ENCODE peak calls at places on chromosomes 11 and 22, in five cellular contexts. Z is PC-3, J is substantia nigra, Y is dorsolateral prefrontal cortex, T is cardiac muscle cell. V is an unnamed sample.

GRCh38 chr11:9901931-9902330 is 238.1 kb downstream of the SWAP70 start:
- DNase-seq in T (no peak), Y (no peak), J (no peak), Z (no peak), V (no peak)

GRCh38 chr11:126497581-126498109 is 142.2 kb downstream of the ST3GAL4 start:
- DNase-seq in J (no peak), Y (no peak), T (no peak), Z (no peak), V (no peak)

GRCh38 chr11:27991731-27992130 is 116.2 kb downstream of the KIF18A start:
- DNase-seq in T (peak; percentile 29), Z (no peak), J (no peak), Y (no peak), V (no peak)

GRCh38 chr11:118086913-118087768 is at the start of gene SMIM35:
- DNase-seq in T (no peak), Y (no peak), J (no peak), Z (no peak), V (no peak)

GRCh38 chr11:91998466-91998865 is 226.2 kb upstream of the FAT3 start:
- DNase-seq in J (no peak), Z (no peak), Y (no peak), T (no peak), V (no peak)

GRCh38 chr11:47412152-47412746 is 3.9 kb downstream of the SLC39A13 start:
- DNase-seq in T (peak; percentile 48), Y (no peak), Z (peak; percentile 51), J (no peak), V (no peak)

GRCh38 chr11:65539401-65540289 is 14.8 kb downstream of the SCYL1 start:
- DNase-seq in J (no peak), Y (peak; percentile 32), Z (peak; percentile 81), T (no peak), V (no peak)

GRCh38 chr11:58513747-58514367 is 6.0 kb upstream of the OR5B21 start:
- DNase-seq in J (no peak), Z (peak; percentile 92), T (peak; percentile 77), Y (peak; percentile 32), V (no peak)

GRCh38 chr11:47326198-47326597 is 26.3 kb downstream of the MYBPC3 start:
- DNase-seq in J (no peak), Z (no peak), Y (no peak), T (no peak), V (no peak)

GRCh38 chr11:120172054-120172881 is 34.4 kb upstream of the TRIM29 start:
- DNase-seq in J (no peak), T (peak; percentile 76), Y (no peak), Z (peak; percentile 81), V (no peak)

GRCh38 chr11:121328967-121329653 is 36.5 kb downstream of the SC5D start:
- DNase-seq in Z (no peak), T (no peak), J (no peak), Y (no peak), V (no peak)

GRCh38 chr11:77590194-77590591 is 440 bp downstream of the AQP11 start:
- DNase-seq in T (peak; percentile 48), Y (peak; percentile 74), J (no peak), Z (peak; percentile 73), V (no peak)

GRCh38 chr11:110092577-110093406 is at the start of gene ZC3H12C:
- DNase-seq in T (peak; percentile 93), Z (peak; percentile 96), Y (peak; percentile 73), J (peak; percentile 22), V (peak; percentile 68)

GRCh38 chr11:80846979-80847378 is 1406.1 kb upstream of the TENM4 start:
- DNase-seq in J (no peak), T (no peak), Z (no peak), Y (no peak), V (no peak)

GRCh38 chr22:38873469-38874411 is 1.7 kb upstream of the CBX6 start:
- DNase-seq in T (no peak), J (no peak), Y (no peak), Z (peak; percentile 67), V (peak; percentile 97)

GRCh38 chr22:47177334-47177815 is 414.9 kb downstream of the TBC1D22A start:
- DNase-seq in T (no peak), J (no peak), Z (no peak), Y (no peak), V (no peak)

GRCh38 chr11:126231725-126232459 is 20.3 kb downstream of the FAM118B start:
- DNase-seq in Z (peak; percentile 59), J (no peak), T (peak; percentile 87), Y (no peak), V (no peak)

GRCh38 chr11:74466916-74467885 is at the start of gene KCNE3:
- DNase-seq in T (peak; percentile 70), Z (no peak), Y (no peak), J (no peak), V (no peak)

GRCh38 chr11:125224391-125225015 is 60.0 kb downstream of the PKNOX2 start:
- DNase-seq in T (peak; percentile 74), Y (no peak), Z (peak; percentile 45), J (no peak), V (no peak)

GRCh38 chr11:45852712-45853101 is 5.4 kb downstream of the CRY2 start:
- DNase-seq in T (no peak), Y (no peak), Z (no peak), J (no peak), V (no peak)

GRCh38 chr22:29733362-29734322 is 13.8 kb downstream of the CABP7 start:
- DNase-seq in J (no peak), Z (no peak), Y (no peak), T (no peak), V (no peak)

GRCh38 chr11:43924112-43924855 is 18.2 kb upstream of the C11orf96 start:
- DNase-seq in J (no peak), T (no peak), Z (no peak), Y (no peak), V (no peak)

GRCh38 chr11:34512810-34513673 is 552 bp downstream of the ELF5 start:
- DNase-seq in T (peak; percentile 70), Y (no peak), J (no peak), Z (peak; percentile 70), V (no peak)

GRCh38 chr22:21571679-21572078 is 4.2 kb downstream of the UBE2L3 start:
- DNase-seq in Z (no peak), Y (no peak), J (no peak), T (no peak), V (no peak)

GRCh38 chr22:27138471-27138870 is 481.1 kb downstream of the MIAT start:
- DNase-seq in J (no peak), T (no peak), Z (no peak), Y (no peak), V (no peak)

GRCh38 chr22:27136596-27136995 is 479.2 kb downstream of the MIAT start:
- DNase-seq in J (no peak), Z (no peak), Y (no peak), T (no peak), V (no peak)

GRCh38 chr22:27144345-27144744 is 487.0 kb downstream of the MIAT start:
- DNase-seq in Z (no peak), J (no peak), T (no peak), Y (no peak), V (no peak)

GRCh38 chr22:27137809-27138400 is 480.5 kb downstream of the MIAT start:
- DNase-seq in T (no peak), J (no peak), Z (no peak), Y (no peak), V (no peak)

DNA sequence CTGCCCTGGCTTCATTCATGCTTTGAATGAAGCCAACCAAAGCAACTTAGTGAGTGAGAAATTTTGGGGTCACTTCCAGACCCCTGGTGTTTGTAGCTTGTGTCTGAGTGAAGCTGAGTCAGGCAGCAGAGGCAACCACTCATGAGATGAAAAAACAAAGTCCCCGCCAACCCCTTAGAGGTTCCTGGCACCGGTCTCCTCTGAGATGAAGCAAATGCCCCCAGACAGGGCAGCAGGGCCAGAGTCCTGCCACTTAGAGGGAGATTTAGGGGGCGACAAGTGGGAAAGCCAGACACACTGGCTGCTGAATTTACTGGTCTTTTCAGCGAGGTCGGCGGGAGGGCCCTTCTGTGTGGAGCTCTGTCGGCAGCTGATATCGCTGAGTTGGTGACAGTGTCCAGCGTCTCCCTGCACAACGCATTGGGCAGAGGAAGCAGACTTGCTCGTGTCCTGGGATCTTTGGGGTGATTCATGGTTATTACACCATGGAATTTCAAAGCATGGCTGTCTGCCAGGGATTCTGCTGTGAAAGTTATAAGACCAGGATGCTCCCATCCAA is 482.6 kb downstream of the MIAT start:
- DNase-seq in Z (no peak), J (no peak), T (peak; percentile 88), Y (no peak), V (no peak)
- H3K27ac ChIP-seq in Z (no peak overlapping the region), J (no peak overlapping the region), T (peak overlapping the region; percentile 22), Y (no peak overlapping the region), V (no peak overlapping the region)

DNA sequence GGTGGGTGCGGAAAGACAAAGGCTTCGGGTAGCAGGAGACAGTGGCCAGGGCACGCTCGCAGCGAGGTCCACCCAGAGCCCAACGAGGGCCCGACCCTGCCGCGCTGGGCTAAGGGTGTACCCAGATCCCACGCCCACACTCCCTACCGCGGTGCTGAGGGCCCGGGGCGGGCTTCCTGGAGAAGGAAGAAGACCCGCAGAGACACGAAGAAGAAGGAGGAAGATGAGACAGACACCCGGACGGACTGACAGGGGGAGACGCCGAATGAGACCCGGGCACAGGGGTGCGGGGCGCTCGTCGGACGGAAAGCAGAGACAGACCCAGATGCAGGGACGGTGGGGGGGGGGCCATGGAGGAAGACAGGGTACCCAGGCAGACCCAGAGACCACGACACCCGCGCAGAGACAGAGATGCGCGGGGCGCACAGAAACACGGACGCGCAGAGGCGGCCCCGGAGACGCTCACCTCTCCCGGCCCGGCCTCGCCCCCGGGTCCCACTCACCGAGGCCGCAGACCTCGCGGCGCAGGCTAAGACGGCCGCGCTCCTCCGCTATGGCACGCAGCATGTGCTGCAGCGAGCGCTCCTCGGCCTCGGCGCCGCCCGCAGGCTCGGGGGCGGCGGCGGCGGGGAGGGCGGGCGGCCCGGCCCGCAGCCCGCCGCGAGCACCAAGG is 421 bp downstream of the KIAA0930 start:
- DNase-seq in J (no peak), T (peak; percentile 41), Z (no peak), Y (no peak), V (no peak)
- H3K27ac ChIP-seq in J (peak overlapping the region; percentile 74), T (no peak overlapping the region), Z (no peak overlapping the region), Y (peak overlapping the region; percentile 83), V (peak overlapping the region; percentile 62)

DNA sequence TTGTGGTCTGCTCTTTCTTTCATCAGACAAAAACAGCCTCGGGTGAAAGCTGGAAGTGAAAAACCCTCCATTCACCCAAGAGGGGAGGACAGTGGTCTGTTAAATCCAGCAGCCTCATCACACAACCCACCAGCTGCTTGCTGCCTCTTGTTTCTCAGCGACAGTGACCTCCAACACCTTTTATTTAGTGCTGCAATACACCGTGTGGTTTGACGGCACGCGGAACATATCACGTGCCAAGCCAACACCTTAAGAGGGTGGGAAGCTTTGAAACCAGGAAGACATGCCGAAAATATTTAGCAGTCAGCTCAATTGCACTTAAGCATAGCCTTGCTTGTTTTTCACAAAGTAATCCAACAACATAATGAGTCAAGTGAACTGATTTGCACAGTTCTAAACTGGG is 39.8 kb upstream of the POGLUT3 start:
- DNase-seq in Z (no peak), Y (no peak), T (no peak), J (no peak), V (peak; percentile 40)
- H3K27ac ChIP-seq in Z (no peak overlapping the region), Y (no peak overlapping the region), T (peak overlapping the region; percentile 65), J (no peak overlapping the region), V (peak overlapping the region; percentile 35)

GRCh38 chr11:86620796-86621575 is 51.4 kb downstream of the ME3 start:
- DNase-seq in Y (no peak), T (peak; percentile 66), Z (no peak), J (no peak), V (no peak)
- H3K27ac ChIP-seq in Y (no peak overlapping the region), T (no peak overlapping the region), Z (no peak overlapping the region), J (no peak overlapping the region), V (no peak overlapping the region)

V was measured in epithelial cell of prostate.